ENCODE peak calls at places on chromosomes 6 and 20, in four cellular contexts. Q is mammary epithelial cell, O is HCT116, G is fibroblast of lung. L is an unnamed sample.
A peak's percentile ranks its signal among the peaks of the same experiment; 100 is the strongest.

GRCh38 chr20:17950670-17951069 is 17.9 kb downstream of the SNX5 start:
- DNase-seq in Q (no peak), O (no peak), G (no peak), L (no peak)

GRCh38 chr20:53660078-53660909 is 66.7 kb upstream of the ZNF217 start:
- DNase-seq in Q (no peak), O (no peak), G (peak; percentile 68), L (no peak)

GRCh38 chr6:169363590-169363989 is 109.9 kb upstream of the THBS2 start:
- DNase-seq in Q (no peak), O (no peak), G (peak; percentile 28), L (no peak)

GRCh38 chr6:143279385-143279784 is 171.1 kb downstream of the ADAT2 start:
- DNase-seq in Q (peak; percentile 16), O (peak; percentile 13), G (peak; percentile 15), L (peak; percentile 25)

GRCh38 chr20:59131541-59132285 is 31.9 kb upstream of the ZNF831 start:
- DNase-seq in Q (no peak), O (no peak), G (no peak), L (no peak)

GRCh38 chr20:48298851-48299484 is 513.7 kb upstream of the SULF2 start:
- DNase-seq in Q (peak; percentile 86), O (peak; percentile 32), G (peak; percentile 93), L (peak; percentile 97)

GRCh38 chr6:169868458-169868857 is 117.0 kb downstream of the ERMARD start:
- DNase-seq in Q (no peak), O (no peak), G (no peak), L (no peak)

GRCh38 chr20:46308258-46309157 is at the start of gene CDH22:
- DNase-seq in Q (no peak), O (peak; percentile 22), G (peak; percentile 19), L (peak; percentile 25)

GRCh38 chr20:1326031-1326930 is 2.7 kb downstream of the SDCBP2 start:
- DNase-seq in Q (no peak), O (no peak), G (peak; percentile 74), L (no peak)

GRCh38 chr6:166412156-166412910 is 29.6 kb upstream of the MPC1 start:
- DNase-seq in Q (no peak), O (no peak), G (no peak), L (no peak)

GRCh38 chr6:150813993-150814359 is 51.5 kb upstream of the MTHFD1L start:
- DNase-seq in Q (peak; percentile 90), O (peak; percentile 92), G (peak; percentile 17), L (peak; percentile 87)

GRCh38 chr6:87484491-87484890 is 11.7 kb downstream of the SLC35A1 start:
- DNase-seq in Q (peak; percentile 83), O (peak; percentile 85), G (no peak), L (peak; percentile 47)

GRCh38 chr6:154732538-154732823 is 735 bp upstream of the SCAF8 start:
- DNase-seq in Q (no peak), O (no peak), G (no peak), L (peak; percentile 64)

GRCh38 chr6:28657756-28658465 is 132.2 kb downstream of the GPX5 start:
- DNase-seq in Q (peak; percentile 44), O (peak; percentile 47), G (peak; percentile 79), L (peak; percentile 75)

GRCh38 chr6:166707045-166707444 is 80.0 kb upstream of the RPS6KA2 start:
- DNase-seq in Q (no peak), O (no peak), G (peak; percentile 8), L (peak; percentile 65)

GRCh38 chr20:63748356-63749270 is 9.0 kb downstream of the SLC2A4RG start:
- DNase-seq in Q (no peak), O (no peak), G (no peak), L (no peak)

GRCh38 chr6:19121516-19121915 is 715.7 kb upstream of the ID4 start:
- DNase-seq in Q (no peak), O (no peak), G (no peak), L (no peak)

GRCh38 chr6:122778334-122778733 is 1.2 kb upstream of the FABP7 start:
- DNase-seq in Q (no peak), O (no peak), G (no peak), L (no peak)

GRCh38 chr6:21438237-21438985 is 155.1 kb upstream of the SOX4 start:
- DNase-seq in Q (peak; percentile 51), O (no peak), G (no peak), L (peak; percentile 63)

GRCh38 chr6:117232191-117232590 is 33.2 kb upstream of the VGLL2 start:
- DNase-seq in Q (peak; percentile 28), O (no peak), G (no peak), L (peak; percentile 5)

GRCh38 chr20:62073323-62073722 is 7.6 kb upstream of the TAF4 start:
- DNase-seq in Q (no peak), O (no peak), G (no peak), L (no peak)

GRCh38 chr6:88633782-88634181 is 329.6 kb downstream of the RNGTT start:
- DNase-seq in Q (no peak), O (no peak), G (no peak), L (no peak)

GRCh38 chr6:9089724-9090123 is 654.4 kb upstream of the SLC35B3 start:
- DNase-seq in Q (no peak), O (no peak), G (no peak), L (no peak)

GRCh38 chr6:158698876-158699440 is 49.1 kb downstream of the SYTL3 start:
- DNase-seq in Q (no peak), O (no peak), G (peak; percentile 23), L (no peak)

GRCh38 chr20:33732166-33732970 is 572 bp downstream of the ZNF341 start:
- DNase-seq in Q (peak; percentile 64), O (peak; percentile 57), G (peak; percentile 82), L (peak; percentile 67)

GRCh38 chr6:24721461-24722215 is 2.7 kb upstream of the C6orf62 start:
- DNase-seq in Q (no peak), O (no peak), G (no peak), L (no peak)

GRCh38 chr20:17505664-17506517 is 25.3 kb downstream of the BFSP1 start:
- DNase-seq in Q (peak; percentile 95), O (no peak), G (peak; percentile 57), L (peak; percentile 30)

GRCh38 chr20:17943343-17943742 is 25.3 kb downstream of the SNX5 start:
- DNase-seq in Q (no peak), O (no peak), G (no peak), L (no peak)

DNA sequence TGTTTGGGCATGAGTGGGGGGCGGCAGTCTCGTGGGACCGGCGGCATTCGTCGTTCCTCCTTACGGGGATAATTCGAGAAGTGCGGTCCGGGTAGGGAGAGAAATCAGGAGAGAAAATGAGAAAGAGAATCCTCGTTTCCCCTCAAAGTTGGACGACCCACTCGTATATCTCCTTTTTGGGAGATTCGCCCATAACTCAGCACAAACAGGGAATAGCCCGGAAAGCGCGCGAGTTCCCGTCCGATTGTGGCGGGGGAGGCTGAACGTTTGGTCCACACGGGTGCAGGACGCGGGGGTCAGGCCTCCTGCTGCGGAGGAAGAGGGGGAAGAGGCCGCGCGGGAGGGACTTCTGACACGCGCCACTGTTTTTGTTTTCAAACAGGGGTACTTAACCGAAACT is 42.4 kb downstream of the POPDC3 start:
- DNase-seq in Q (peak; percentile 9), O (no peak), G (peak; percentile 12), L (no peak)
- H3K27me3 ChIP-seq in Q (no peaks in the 10 kb centered on the region), O (no peaks in the 10 kb centered on the region), G (no peaks in the 10 kb centered on the region), L (no peaks in the 10 kb centered on the region)

DNA sequence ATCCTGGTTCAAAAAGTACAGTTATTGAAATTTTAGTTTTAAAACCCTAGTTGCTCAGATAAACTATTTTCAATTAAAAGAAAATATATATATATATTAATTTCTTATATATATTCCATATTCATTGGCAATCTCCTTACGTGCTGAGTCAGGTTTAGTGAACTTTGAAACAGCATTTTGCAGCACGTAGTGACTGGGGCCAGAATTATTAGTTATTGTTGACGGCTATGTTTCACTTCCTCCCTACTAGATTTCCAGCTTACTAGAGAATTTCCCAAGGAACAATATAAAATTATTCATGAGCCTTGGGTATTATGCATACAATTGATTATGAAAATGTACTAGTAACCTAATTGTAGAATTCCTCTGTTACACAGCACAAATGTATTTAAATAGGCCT is 150.3 kb downstream of the KLHL32 start:
- DNase-seq in Q (no peak), O (no peak), G (no peak), L (no peak)
- H3K9ac ChIP-seq in Q (no peak overlapping the region), O (no peak overlapping the region), G (no peak overlapping the region), L (no peak overlapping the region)

GRCh38 chr6:30287139-30287538 is 39.6 kb upstream of the TRIM39 start:
- DNase-seq in Q (no peak), O (no peak), G (no peak), L (no peak)

GRCh38 chr6:30282522-30282921 is 44.2 kb upstream of the TRIM39 start:
- DNase-seq in Q (no peak), O (no peak), G (no peak), L (no peak)

GRCh38 chr6:30283761-30284160 is 43.0 kb upstream of the TRIM39 start:
- DNase-seq in Q (no peak), O (no peak), G (peak; percentile 7), L (no peak)
- TF ChIP-seq CTCF in Q (no peak), O (no peak), G (no peak), L (no peak)

GRCh38 chr20:42494290-42494689 is 695.4 kb downstream of the PTPRT start:
- DNase-seq in Q (no peak), O (no peak), G (no peak), L (peak; percentile 14)
- H3K27me3 ChIP-seq in Q (no peaks in the 10 kb centered on the region), O (no peaks in the 10 kb centered on the region), G (no peaks in the 10 kb centered on the region), L (no peaks in the 10 kb centered on the region)

GRCh38 chr6:75494290-75494689 is 690 bp upstream of the FILIP1 start:
- DNase-seq in Q (no peak), O (no peak), G (no peak), L (no peak)

GRCh38 chr6:75492769-75493168 is 831 bp downstream of the FILIP1 start:
- DNase-seq in Q (no peak), O (no peak), G (no peak), L (no peak)

GRCh38 chr6:75491302-75491701 is 2.3 kb downstream of the FILIP1 start:
- DNase-seq in Q (no peak), O (no peak), G (no peak), L (no peak)

GRCh38 chr6:75489025-75489424 is 4.6 kb downstream of the FILIP1 start:
- DNase-seq in Q (no peak), O (no peak), G (peak; percentile 51), L (no peak)

GRCh38 chr6:75493400-75494064 is at the start of gene FILIP1:
- DNase-seq in Q (no peak), O (no peak), G (peak; percentile 60), L (no peak)
- H3K9ac ChIP-seq in Q (no peak within 1 kb of the TSS), O (no peak within 1 kb of the TSS), G (peak within 1 kb of the TSS; percentile 35), L (no peak within 1 kb of the TSS)

GRCh38 chr6:67449602-67450001 is 1185.5 kb upstream of the ADGRB3 start:
- DNase-seq in Q (no peak), O (no peak), G (no peak), L (no peak)

GRCh38 chr6:67450641-67451040 is 1184.4 kb upstream of the ADGRB3 start:
- DNase-seq in Q (no peak), O (no peak), G (no peak), L (no peak)

DNA sequence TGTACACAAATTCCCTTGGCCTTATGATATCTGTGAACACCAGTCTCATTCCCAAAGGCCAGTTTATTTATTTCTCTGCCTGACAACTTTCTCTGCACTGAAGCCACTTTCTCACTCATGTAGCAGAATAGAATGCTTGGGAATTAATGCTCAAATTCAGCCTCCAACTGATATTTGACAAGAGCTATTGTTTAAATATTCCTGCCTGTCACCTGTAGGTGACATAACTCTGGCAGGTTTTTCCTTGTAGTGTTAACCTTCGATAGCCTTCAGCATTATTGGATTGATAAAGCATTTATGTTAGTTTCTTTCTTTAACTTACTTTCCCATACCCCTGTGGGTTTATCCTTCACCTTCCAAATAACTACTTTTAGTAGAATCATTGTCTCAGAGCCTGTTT is 1183.2 kb upstream of the ADGRB3 start:
- DNase-seq in Q (no peak), O (no peak), G (no peak), L (no peak)
- TF ChIP-seq CTCF in Q (no peak), O (no peak), G (no peak), L (no peak)

GRCh38 chr6:35781290-35781689 is 471 bp downstream of the CLPSL1 start:
- DNase-seq in Q (no peak), O (no peak), G (no peak), L (no peak)
- H3K27me3 ChIP-seq in Q (peaks cover 2% of the 10 kb centered on the region), O (peaks cover under 1% of the 10 kb centered on the region), G (peaks cover 12% of the 10 kb centered on the region), L (peaks cover 1% of the 10 kb centered on the region)

L was measured in PC-3.